ENCODE peak calls at places on chromosomes 16 and 17, in four cellular contexts. Z is H1, S is HepG2, E is K562. K is an unnamed sample.

GRCh38 chr16:22001591-22001990 is 675 bp upstream of the PDZD9 start:
- DNase-seq in Z (no peak), S (no peak), E (peak), K (no peak)

GRCh38 chr17:7080445-7081041 is 492 bp upstream of the CLEC10A start:
- DNase-seq in Z (no peak), S (no peak), E (no peak), K (no peak)

GRCh38 chr17:60554377-60554788 is 28.3 kb upstream of the APPBP2 start:
- DNase-seq in Z (no peak), S (no peak), E (no peak), K (no peak)

GRCh38 chr16:70661918-70662641 is 15.7 kb downstream of the IL34 start:
- DNase-seq in Z (no peak), S (no peak), E (no peak), K (no peak)

GRCh38 chr17:45146166-45146565 is 2.1 kb upstream of the HEXIM1 start:
- DNase-seq in Z (no peak), S (no peak), E (no peak), K (no peak)

GRCh38 chr17:5769936-5770335 is 185.6 kb upstream of the NLRP1 start:
- DNase-seq in Z (no peak), S (no peak), E (no peak), K (no peak)

GRCh38 chr17:35871415-35871814 is 2.7 kb upstream of the HEATR9 start:
- DNase-seq in Z (no peak), S (no peak), E (no peak), K (no peak)

GRCh38 chr16:84228321-84228838 is 11.4 kb downstream of the KCNG4 start:
- DNase-seq in Z (peak), S (peak), E (peak), K (peak)

GRCh38 chr17:62925267-62925836 is 40.7 kb upstream of the TANC2 start:
- DNase-seq in Z (no peak), S (no peak), E (no peak), K (no peak)
- TF ChIP-seq RNF2 in Z (no peak), S (no peak), E (no peak), K (no peak)

DNA sequence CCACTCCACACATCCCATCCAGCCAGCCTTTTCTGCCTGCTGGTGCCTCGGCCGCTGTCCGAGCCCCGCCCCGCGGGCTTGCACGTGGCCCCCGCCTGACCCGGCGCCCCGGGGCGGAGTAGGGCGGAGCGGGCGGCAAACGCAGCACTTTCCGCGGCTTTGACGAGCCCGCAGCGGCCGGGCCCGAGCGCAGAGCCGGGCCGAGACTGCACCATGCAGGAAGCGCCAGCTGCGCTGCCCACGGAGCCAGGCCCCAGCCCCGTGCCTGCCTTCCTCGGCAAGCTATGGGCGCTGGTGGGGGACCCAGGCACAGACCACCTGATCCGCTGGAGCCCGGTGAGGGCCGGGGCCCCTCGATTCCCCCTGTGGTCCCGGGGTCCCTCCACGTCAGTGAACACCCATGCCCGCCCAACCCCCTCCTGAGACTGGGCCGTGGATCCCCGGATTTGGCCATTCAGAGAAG is at the start of gene HSF4:
- DNase-seq in Z (peak), S (peak), E (peak), K (no peak)
- TF ChIP-seq RNF2 in Z (no peak), S (peak), E (no peak), K (no peak)

GRCh38 chr16:31127182-31127581 is 8.3 kb downstream of the PRSS8 start:
- DNase-seq in Z (no peak), S (no peak), E (no peak), K (no peak)
- TF ChIP-seq RNF2 in Z (no peak), S (no peak), E (no peak), K (no peak)

DNA sequence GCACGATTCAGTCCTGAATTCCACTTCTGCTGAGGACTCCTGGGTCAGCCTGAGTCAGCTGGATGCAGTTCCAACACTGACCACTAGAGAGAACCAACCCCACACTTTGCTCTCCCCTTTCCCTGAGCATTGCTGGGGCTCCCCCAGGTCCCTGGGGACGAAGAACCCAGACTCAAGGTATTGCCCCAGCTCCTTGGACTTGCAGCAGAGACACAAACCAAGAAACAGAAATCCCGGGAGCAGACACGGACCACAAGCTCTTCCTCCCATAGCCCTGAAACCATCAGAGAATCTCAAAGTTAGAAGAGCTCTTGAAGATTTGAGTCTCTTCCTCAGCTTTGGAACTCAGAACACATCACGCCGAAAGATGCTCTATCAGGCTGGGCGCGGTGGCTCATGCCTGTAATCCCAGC is 678 bp upstream of the GH1 start:
- DNase-seq in Z (peak), S (peak), E (peak), K (peak)
- TF ChIP-seq RNF2 in Z (no peak), S (no peak), E (no peak), K (no peak)

GRCh38 chr17:75910699-75911098 is 6.0 kb upstream of the MRPL38 start:
- DNase-seq in Z (no peak), S (no peak), E (no peak), K (no peak)

GRCh38 chr17:75906143-75906884 is 1.6 kb upstream of the MRPL38 start:
- DNase-seq in Z (no peak), S (no peak), E (no peak), K (no peak)

GRCh38 chr17:75909051-75909811 is 4.5 kb upstream of the MRPL38 start:
- DNase-seq in Z (no peak), S (no peak), E (no peak), K (no peak)

GRCh38 chr17:75909812-75910274 is 5.2 kb upstream of the MRPL38 start:
- DNase-seq in Z (no peak), S (no peak), E (no peak), K (no peak)

DNA sequence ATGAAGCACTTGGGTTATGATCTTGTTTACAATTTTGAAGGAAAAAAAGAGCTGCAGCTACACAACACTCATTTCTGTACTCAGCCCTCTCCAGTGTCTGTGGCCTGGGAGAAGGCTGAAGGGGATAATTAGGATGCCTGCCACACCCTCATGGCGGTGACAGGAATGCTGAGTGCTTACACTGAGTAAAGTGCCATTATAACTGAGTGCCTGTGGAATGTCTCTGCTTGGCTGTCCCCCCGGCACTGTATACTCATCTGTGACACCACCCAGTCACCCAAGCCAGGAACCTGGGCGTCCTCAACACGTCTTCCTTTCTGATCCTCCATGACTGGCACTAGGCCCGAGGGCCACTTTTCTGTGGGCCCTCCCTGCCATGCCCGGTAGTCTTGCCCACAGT is 3.5 kb upstream of the MRPL38 start:
- DNase-seq in Z (no peak), S (no peak), E (no peak), K (no peak)
- TF ChIP-seq RNF2 in Z (no peak), S (no peak), E (no peak), K (no peak)

GRCh38 chr16:77219437-77219836 is 20.2 kb downstream of the SYCE1L start:
- DNase-seq in Z (no peak), S (no peak), E (no peak), K (peak)

GRCh38 chr16:77223184-77223583 is 24.0 kb downstream of the SYCE1L start:
- DNase-seq in Z (peak), S (no peak), E (peak), K (no peak)

GRCh38 chr16:77220427-77220826 is 21.2 kb downstream of the SYCE1L start:
- DNase-seq in Z (no peak), S (no peak), E (no peak), K (no peak)

GRCh38 chr16:77225182-77225581 is 26.0 kb downstream of the SYCE1L start:
- DNase-seq in Z (no peak), S (no peak), E (no peak), K (no peak)

GRCh38 chr16:77221482-77221881 is 22.3 kb downstream of the SYCE1L start:
- DNase-seq in Z (no peak), S (no peak), E (no peak), K (no peak)
- TF ChIP-seq RNF2 in Z (no peak), S (no peak), E (no peak), K (no peak)

GRCh38 chr17:51060396-51060795 is 60.3 kb downstream of the SPAG9 start:
- DNase-seq in Z (no peak), S (no peak), E (no peak), K (no peak)

GRCh38 chr17:51057534-51057933 is 63.1 kb downstream of the SPAG9 start:
- DNase-seq in Z (no peak), S (no peak), E (no peak), K (no peak)

GRCh38 chr17:51054748-51055147 is 65.9 kb downstream of the SPAG9 start:
- DNase-seq in Z (no peak), S (no peak), E (no peak), K (no peak)

GRCh38 chr17:51059781-51060180 is 60.9 kb downstream of the SPAG9 start:
- DNase-seq in Z (no peak), S (peak), E (no peak), K (no peak)

GRCh38 chr17:51056813-51057510 is 63.7 kb downstream of the SPAG9 start:
- DNase-seq in Z (peak), S (peak), E (peak), K (peak)
- TF ChIP-seq RNF2 in Z (no peak), S (no peak), E (no peak), K (no peak)

GRCh38 chr16:86896976-86897375 is 318.6 kb downstream of the FOXL1 start:
- DNase-seq in Z (no peak), S (no peak), E (no peak), K (no peak)
- TF ChIP-seq RNF2 in Z (no peak), S (no peak), E (no peak), K (no peak)

GRCh38 chr16:66263168-66263972 is 103.1 kb upstream of the CDH5 start:
- DNase-seq in Z (no peak), S (no peak), E (no peak), K (no peak)
- TF ChIP-seq RNF2 in Z (no peak), S (no peak), E (no peak), K (no peak)

K was measured in A549.